ENCODE peak calls at places on chromosome 5, in seven cellular contexts. One of them, this sample, is unnamed.

GRCh38 chr5:1294839-1295649 is at the start of gene TERT:
- DNase-seq in H9: peak; percentile 83
- DNase-seq in mesendoderm: peak; percentile 65
- DNase-seq in H1: peak; percentile 93
- DNase-seq in neuronal stem cell: peak; percentile 57
- DNase-seq in mesenchymal stem cell: no peak
- DNase-seq in IMR-90: no peak
- DNase-seq in this sample: no peak

GRCh38 chr5:149757956-149758355 is 27.8 kb downstream of the PPARGC1B start:
- DNase-seq in IMR-90: no peak
- DNase-seq in H1: no peak
- DNase-seq in H9: no peak
- DNase-seq in mesenchymal stem cell: no peak
- DNase-seq in mesendoderm: no peak
- DNase-seq in neuronal stem cell: no peak
- DNase-seq in this sample: no peak

GRCh38 chr5:144183254-144183889 is 12.7 kb downstream of the KCTD16 start:
- DNase-seq in mesenchymal stem cell: peak; percentile 43
- DNase-seq in neuronal stem cell: no peak
- DNase-seq in H9: no peak
- DNase-seq in IMR-90: peak; percentile 85
- DNase-seq in H1: no peak
- DNase-seq in mesendoderm: no peak
- DNase-seq in this sample: no peak

GRCh38 chr5:78984020-78984610 is 995 bp downstream of the ARSB start:
- DNase-seq in H1: no peak
- DNase-seq in neuronal stem cell: peak; percentile 42
- DNase-seq in H9: peak; percentile 35
- DNase-seq in mesenchymal stem cell: no peak
- DNase-seq in IMR-90: peak; percentile 21
- DNase-seq in mesendoderm: no peak
- DNase-seq in this sample: no peak

GRCh38 chr5:31116466-31117031 is 76.9 kb upstream of the CDH6 start:
- DNase-seq in neuronal stem cell: no peak
- DNase-seq in mesenchymal stem cell: no peak
- DNase-seq in H1: no peak
- DNase-seq in mesendoderm: no peak
- DNase-seq in H9: no peak
- DNase-seq in IMR-90: no peak
- DNase-seq in this sample: no peak

GRCh38 chr5:72366324-72366976 is 46.3 kb downstream of the PTCD2 start:
- DNase-seq in neuronal stem cell: peak; percentile 61
- DNase-seq in mesendoderm: peak; percentile 85
- DNase-seq in IMR-90: peak; percentile 80
- DNase-seq in H1: no peak
- DNase-seq in H9: peak; percentile 48
- DNase-seq in mesenchymal stem cell: peak; percentile 71
- DNase-seq in this sample: peak; percentile 96

GRCh38 chr5:101664071-101664791 is 631.9 kb downstream of the SLCO4C1 start:
- DNase-seq in mesendoderm: no peak
- DNase-seq in H1: no peak
- DNase-seq in H9: no peak
- DNase-seq in IMR-90: no peak
- DNase-seq in neuronal stem cell: no peak
- DNase-seq in mesenchymal stem cell: no peak
- DNase-seq in this sample: no peak

GRCh38 chr5:401216-402034 is 41.6 kb upstream of the EXOC3 start:
- DNase-seq in mesendoderm: no peak
- DNase-seq in IMR-90: no peak
- DNase-seq in H1: no peak
- DNase-seq in neuronal stem cell: no peak
- DNase-seq in H9: peak; percentile 25
- DNase-seq in mesenchymal stem cell: no peak
- DNase-seq in this sample: no peak

GRCh38 chr5:75706775-75707174 is 10.5 kb downstream of the POC5 start:
- DNase-seq in mesendoderm: no peak
- DNase-seq in H1: no peak
- DNase-seq in H9: no peak
- DNase-seq in neuronal stem cell: no peak
- DNase-seq in mesenchymal stem cell: no peak
- DNase-seq in IMR-90: no peak
- DNase-seq in this sample: no peak

GRCh38 chr5:160359816-160360215 is 10.6 kb downstream of the C1QTNF2 start:
- DNase-seq in neuronal stem cell: no peak
- DNase-seq in H9: peak; percentile 60
- DNase-seq in H1: no peak
- DNase-seq in mesendoderm: peak; percentile 54
- DNase-seq in IMR-90: no peak
- DNase-seq in mesenchymal stem cell: no peak
- DNase-seq in this sample: no peak

GRCh38 chr5:133679534-133679933 is 67.2 kb upstream of the FSTL4 start:
- DNase-seq in mesendoderm: no peak
- DNase-seq in IMR-90: no peak
- DNase-seq in H1: no peak
- DNase-seq in H9: no peak
- DNase-seq in mesenchymal stem cell: no peak
- DNase-seq in neuronal stem cell: no peak
- DNase-seq in this sample: no peak

GRCh38 chr5:24547127-24547526 is 97.7 kb downstream of the CDH10 start:
- DNase-seq in mesenchymal stem cell: no peak
- DNase-seq in neuronal stem cell: no peak
- DNase-seq in H9: no peak
- DNase-seq in H1: no peak
- DNase-seq in mesendoderm: no peak
- DNase-seq in IMR-90: no peak
- DNase-seq in this sample: no peak

GRCh38 chr5:674630-675011 is 18.5 kb downstream of the TPPP start:
- DNase-seq in H9: peak; percentile 43
- DNase-seq in mesendoderm: peak; percentile 59
- DNase-seq in mesenchymal stem cell: peak; percentile 56
- DNase-seq in neuronal stem cell: no peak
- DNase-seq in IMR-90: no peak
- DNase-seq in H1: peak; percentile 45
- DNase-seq in this sample: peak; percentile 44

GRCh38 chr5:31916327-31916726 is 257.8 kb downstream of the GOLPH3 start:
- DNase-seq in IMR-90: no peak
- DNase-seq in H1: no peak
- DNase-seq in mesenchymal stem cell: no peak
- DNase-seq in mesendoderm: no peak
- DNase-seq in neuronal stem cell: no peak
- DNase-seq in H9: no peak
- DNase-seq in this sample: peak; percentile 80

DNA sequence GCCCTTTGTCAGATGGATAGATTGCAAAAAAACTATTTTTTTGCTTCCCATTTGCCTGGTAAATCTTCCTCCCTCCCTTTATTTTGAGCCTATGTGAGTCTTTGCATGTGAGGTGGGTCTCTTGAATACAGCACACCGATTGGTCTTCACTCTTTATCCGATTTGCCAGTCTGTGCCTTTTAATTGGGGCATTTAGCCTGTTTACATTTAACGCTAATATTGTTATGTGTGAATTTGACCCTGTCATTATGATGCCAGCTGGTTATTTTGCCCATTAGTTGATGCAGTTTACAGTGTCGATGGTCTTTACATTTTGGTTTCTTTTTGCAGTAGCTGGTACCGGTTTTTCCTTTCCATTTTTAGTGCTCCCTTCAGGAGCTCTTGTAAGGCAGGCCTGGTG is 13.0 kb upstream of the DEPDC1B start:
- DNase-seq in mesendoderm: no peak
- DNase-seq in mesenchymal stem cell: no peak
- DNase-seq in IMR-90: no peak
- DNase-seq in H1: no peak
- DNase-seq in H9: no peak
- DNase-seq in neuronal stem cell: no peak
- DNase-seq in this sample: no peak
- H3K23ac ChIP-seq in mesendoderm: no peak overlapping the region
- H3K23ac ChIP-seq in mesenchymal stem cell: no peak overlapping the region
- H3K23ac ChIP-seq in IMR-90: no peak overlapping the region
- H3K23ac ChIP-seq in H1: no peak overlapping the region
- H3K23ac ChIP-seq in H9: no peak overlapping the region
- H3K23ac ChIP-seq in neuronal stem cell: no peak overlapping the region
- H3K23ac ChIP-seq in this sample: no peak overlapping the region

GRCh38 chr5:150780816-150781221 is 2.3 kb downstream of the SMIM3 start:
- DNase-seq in H1: no peak
- DNase-seq in mesendoderm: no peak
- DNase-seq in IMR-90: peak; percentile 64
- DNase-seq in neuronal stem cell: no peak
- DNase-seq in H9: no peak
- DNase-seq in mesenchymal stem cell: peak; percentile 84
- DNase-seq in this sample: no peak

GRCh38 chr5:150781706-150782614 is 3.4 kb downstream of the SMIM3 start:
- DNase-seq in neuronal stem cell: no peak
- DNase-seq in H1: no peak
- DNase-seq in H9: peak; percentile 87
- DNase-seq in mesenchymal stem cell: peak; percentile 99
- DNase-seq in mesendoderm: no peak
- DNase-seq in IMR-90: peak; percentile 96
- DNase-seq in this sample: no peak

GRCh38 chr5:150779397-150780179 is 1.0 kb downstream of the SMIM3 start:
- DNase-seq in H1: no peak
- DNase-seq in mesendoderm: no peak
- DNase-seq in neuronal stem cell: no peak
- DNase-seq in IMR-90: peak; percentile 66
- DNase-seq in H9: peak; percentile 93
- DNase-seq in mesenchymal stem cell: peak; percentile 41
- DNase-seq in this sample: no peak

GRCh38 chr5:150778517-150779396 is at the start of gene SMIM3:
- DNase-seq in H1: peak; percentile 86
- DNase-seq in IMR-90: peak; percentile 63
- DNase-seq in neuronal stem cell: peak; percentile 71
- DNase-seq in H9: peak; percentile 88
- DNase-seq in mesendoderm: peak; percentile 84
- DNase-seq in mesenchymal stem cell: peak; percentile 88
- DNase-seq in this sample: peak; percentile 61

DNA sequence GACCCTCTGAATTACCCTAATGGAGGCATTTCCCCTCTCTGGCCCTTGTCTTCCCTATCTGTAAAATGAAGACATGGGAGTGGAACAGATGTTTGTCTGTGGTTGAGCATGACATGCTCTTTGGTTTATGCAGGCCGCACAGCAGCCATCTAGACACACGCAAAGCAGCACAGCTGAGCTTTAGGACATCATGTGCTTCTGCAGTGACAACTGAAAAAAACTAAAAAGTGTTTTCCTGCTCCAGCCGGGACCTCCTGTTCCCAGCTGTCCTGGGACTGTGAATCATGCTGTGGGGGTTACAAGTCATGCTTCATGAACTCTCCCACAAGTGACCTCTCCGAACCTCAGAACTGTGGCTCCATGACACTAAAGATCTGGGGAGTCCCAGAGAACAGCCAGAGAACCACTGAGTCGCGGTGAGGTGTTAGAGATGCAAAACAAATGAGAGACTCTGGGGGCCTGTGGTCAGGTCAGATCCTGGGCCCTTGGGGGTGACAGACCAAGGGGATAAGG is 1.7 kb downstream of the SMIM3 start:
- DNase-seq in neuronal stem cell: no peak
- DNase-seq in mesenchymal stem cell: peak; percentile 96
- DNase-seq in H1: no peak
- DNase-seq in IMR-90: peak; percentile 79
- DNase-seq in H9: no peak
- DNase-seq in mesendoderm: no peak
- DNase-seq in this sample: peak; percentile 24
- H3K18ac ChIP-seq in neuronal stem cell: no peak overlapping the region
- H3K18ac ChIP-seq in mesenchymal stem cell: peak overlapping the region; percentile 88
- H3K18ac ChIP-seq in H1: no peak overlapping the region
- H3K18ac ChIP-seq in IMR-90: peak overlapping the region; percentile 44
- H3K18ac ChIP-seq in H9: peak overlapping the region; percentile 52
- H3K18ac ChIP-seq in mesendoderm: no peak overlapping the region
- H3K18ac ChIP-seq in this sample: no peak overlapping the region

DNA sequence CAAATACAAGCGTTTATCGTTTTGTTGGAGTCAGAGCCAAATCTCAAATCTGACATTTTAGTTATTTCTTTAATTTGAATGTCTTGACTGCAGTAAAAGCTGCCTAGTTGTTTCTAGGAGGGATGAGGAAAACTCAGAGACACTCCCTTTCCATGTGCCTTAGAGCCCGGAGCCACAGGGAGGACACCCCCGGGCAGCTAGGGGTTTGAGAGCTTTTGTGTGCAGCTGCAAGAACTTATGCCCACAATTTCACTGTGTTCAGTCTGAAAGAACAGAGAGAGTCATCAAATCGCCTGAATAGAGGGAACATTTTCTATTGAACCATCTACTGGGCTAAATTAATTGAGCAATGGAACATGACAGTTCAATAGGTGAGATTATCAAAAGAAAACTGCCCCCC is 709.3 kb upstream of the RGMB start:
- DNase-seq in mesendoderm: no peak
- DNase-seq in H9: no peak
- DNase-seq in mesenchymal stem cell: no peak
- DNase-seq in neuronal stem cell: no peak
- DNase-seq in IMR-90: no peak
- DNase-seq in H1: no peak
- DNase-seq in this sample: no peak
- H2BK5ac ChIP-seq in mesendoderm: no peak overlapping the region
- H2BK5ac ChIP-seq in H9: no peak overlapping the region
- H2BK5ac ChIP-seq in mesenchymal stem cell: no peak overlapping the region
- H2BK5ac ChIP-seq in neuronal stem cell: no peak overlapping the region
- H2BK5ac ChIP-seq in IMR-90: no peak overlapping the region
- H2BK5ac ChIP-seq in H1: no peak overlapping the region
- H2BK5ac ChIP-seq in this sample: no peak overlapping the region

GRCh38 chr5:181047288-181047687 is 7.2 kb downstream of the BTNL9 start:
- DNase-seq in mesenchymal stem cell: no peak
- DNase-seq in H9: no peak
- DNase-seq in neuronal stem cell: no peak
- DNase-seq in IMR-90: no peak
- DNase-seq in mesendoderm: no peak
- DNase-seq in H1: no peak
- DNase-seq in this sample: no peak
- H3K23ac ChIP-seq in mesenchymal stem cell: no peak overlapping the region
- H3K23ac ChIP-seq in H9: no peak overlapping the region
- H3K23ac ChIP-seq in neuronal stem cell: no peak overlapping the region
- H3K23ac ChIP-seq in IMR-90: no peak overlapping the region
- H3K23ac ChIP-seq in mesendoderm: no peak overlapping the region
- H3K23ac ChIP-seq in H1: no peak overlapping the region
- H3K23ac ChIP-seq in this sample: no peak overlapping the region